ENCODE peak calls at places on chromosomes 16 and 17, in ten cellular contexts. H, F, P, I, G, E, B, T, K and L are unnamed samples.

GRCh38 chr16:82995927-82996441 is 369.2 kb downstream of the CDH13 start:
- DNase-seq in P (no peak), B (no peak), H (no peak), T (peak), K (peak), I (peak), E (peak), F (no peak), G (no peak), L (no peak)

GRCh38 chr17:34275881-34276280 is 5.9 kb downstream of the CCL7 start:
- DNase-seq in I (no peak), K (peak), T (peak), P (no peak), E (peak), B (no peak), G (no peak), F (no peak), H (no peak), L (no peak)

GRCh38 chr17:19023209-19023999 is 18.8 kb upstream of the FAM83G start:
- DNase-seq in B (no peak), T (no peak), G (no peak), H (no peak), E (no peak), P (no peak), I (no peak), F (no peak), K (no peak), L (no peak)

GRCh38 chr17:78127240-78127887 is 1.2 kb downstream of the TMC6 start:
- DNase-seq in G (no peak), T (no peak), E (no peak), H (peak), B (peak), I (no peak), P (peak), K (no peak), F (no peak), L (peak)

GRCh38 chr16:29815032-29815721 is 775 bp upstream of the PAGR1 start:
- DNase-seq in H (no peak), E (no peak), B (peak), I (peak), F (no peak), G (no peak), P (peak), T (no peak), K (no peak), L (no peak)

GRCh38 chr16:841455-842060 is 41.0 kb upstream of the GNG13 start:
- DNase-seq in I (no peak), K (no peak), P (no peak), B (no peak), T (no peak), E (no peak), F (no peak), G (no peak), H (no peak), L (no peak)

GRCh38 chr17:80889897-80890550 is 101.6 kb upstream of the CHMP6 start:
- DNase-seq in T (no peak), E (no peak), I (no peak), B (no peak), F (peak), H (no peak), G (no peak), P (no peak), K (no peak), L (no peak)

GRCh38 chr17:9370464-9370863 is 205.2 kb downstream of the STX8 start:
- DNase-seq in B (no peak), T (no peak), F (no peak), H (no peak), E (no peak), P (no peak), I (peak), K (peak), G (no peak), L (no peak)

GRCh38 chr17:75927286-75927922 is 13.4 kb downstream of the FBF1 start:
- DNase-seq in B (no peak), E (no peak), H (peak), P (no peak), T (no peak), G (no peak), F (no peak), K (peak), I (peak), L (peak)

GRCh38 chr17:75125984-75126383 is 5.6 kb downstream of the NT5C start:
- DNase-seq in P (no peak), F (no peak), H (no peak), G (no peak), B (no peak), I (no peak), K (no peak), E (no peak), T (no peak), L (no peak)

GRCh38 chr17:40541873-40542561 is 23.3 kb downstream of the CCR7 start:
- DNase-seq in I (no peak), G (peak), B (peak), E (no peak), T (no peak), F (no peak), P (no peak), K (peak), H (no peak), L (no peak)

GRCh38 chr16:52618753-52619497 is 72.0 kb upstream of the TOX3 start:
- DNase-seq in P (no peak), G (no peak), F (no peak), T (no peak), E (no peak), B (no peak), K (no peak), H (no peak), I (no peak), L (peak)

GRCh38 chr16:12120331-12120981 is 143.9 kb downstream of the SNX29 start:
- DNase-seq in G (no peak), H (no peak), B (peak), I (peak), F (no peak), P (peak), E (peak), K (peak), T (no peak), L (no peak)

GRCh38 chr17:57697891-57698708 is 47.0 kb downstream of the CCDC182 start:
- DNase-seq in I (no peak), P (no peak), E (no peak), H (peak), B (no peak), F (no peak), T (no peak), K (no peak), G (no peak), L (no peak)

GRCh38 chr16:66635406-66635805 is 30.9 kb downstream of the CMTM3 start:
- DNase-seq in F (no peak), E (no peak), G (no peak), B (no peak), P (no peak), I (no peak), T (no peak), K (no peak), H (no peak), L (no peak)

GRCh38 chr17:38585056-38585804 is 20.5 kb downstream of the SRCIN1 start:
- DNase-seq in G (peak), P (no peak), B (no peak), F (no peak), I (no peak), H (no peak), K (no peak), E (no peak), T (no peak), L (peak)
- TF ChIP-seq CTCF in G (no peak), P (no peak), B (no peak), F (no peak), I (no peak), H (no peak), K (no peak), E (no peak), T (no peak), L (no peak)

GRCh38 chr17:49218941-49219913 is 8.7 kb downstream of the ABI3 start:
- DNase-seq in H (no peak), E (no peak), G (no peak), F (no peak), T (no peak), P (no peak), K (no peak), B (peak), I (no peak), L (peak)
- TF ChIP-seq CTCF in H (no peak), E (peak), G (no peak), F (no peak), T (peak), P (no peak), K (peak), B (no peak), I (peak), L (peak)

DNA sequence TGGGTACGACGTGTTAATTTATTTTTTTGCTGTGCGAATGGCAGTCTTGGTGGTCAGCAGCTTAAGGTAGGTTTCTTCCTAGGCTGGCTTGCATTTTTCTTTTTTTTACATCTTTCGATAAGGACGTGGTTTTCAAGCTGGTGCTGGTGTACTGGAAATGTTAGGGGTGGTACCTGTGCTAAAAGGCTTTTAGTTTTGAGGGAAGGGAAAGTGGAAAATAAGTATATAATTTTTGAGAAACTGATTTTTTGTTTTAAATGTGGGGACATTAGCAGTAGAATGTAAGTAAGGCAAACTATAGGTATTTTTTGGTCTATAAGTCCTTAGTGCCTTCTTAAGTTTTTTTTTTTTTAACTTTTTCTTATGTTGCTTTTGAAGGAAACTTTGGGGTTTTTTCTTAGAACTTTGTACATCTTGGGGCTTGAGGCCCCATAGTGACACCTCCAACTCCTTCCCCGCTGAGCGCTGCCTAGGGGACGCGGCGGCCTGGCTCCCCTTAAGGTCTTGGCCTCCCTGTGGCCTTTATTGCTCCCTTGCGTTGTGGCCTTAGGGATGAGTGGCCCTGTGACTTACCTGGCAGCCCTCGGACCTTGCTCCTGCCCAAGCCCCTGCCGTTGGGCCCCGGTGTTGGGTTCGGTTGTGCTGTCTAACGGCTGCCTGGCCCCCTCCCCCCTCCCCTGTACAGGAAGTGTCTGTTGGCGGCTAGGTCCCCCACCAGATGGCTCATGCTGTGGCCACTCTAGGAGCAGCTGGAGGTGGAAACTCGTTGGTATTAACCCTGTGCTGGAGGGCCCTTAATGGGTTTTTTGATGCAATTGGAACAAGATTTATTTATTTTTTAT is 88.0 kb upstream of the RPRML start:
- DNase-seq in F (peak), I (peak), H (peak), T (peak), B (peak), G (peak), K (peak), P (peak), E (peak), L (peak)
- TF ChIP-seq CTCF in F (no peak), I (no peak), H (no peak), T (peak), B (no peak), G (no peak), K (peak), P (no peak), E (peak), L (no peak)

DNA sequence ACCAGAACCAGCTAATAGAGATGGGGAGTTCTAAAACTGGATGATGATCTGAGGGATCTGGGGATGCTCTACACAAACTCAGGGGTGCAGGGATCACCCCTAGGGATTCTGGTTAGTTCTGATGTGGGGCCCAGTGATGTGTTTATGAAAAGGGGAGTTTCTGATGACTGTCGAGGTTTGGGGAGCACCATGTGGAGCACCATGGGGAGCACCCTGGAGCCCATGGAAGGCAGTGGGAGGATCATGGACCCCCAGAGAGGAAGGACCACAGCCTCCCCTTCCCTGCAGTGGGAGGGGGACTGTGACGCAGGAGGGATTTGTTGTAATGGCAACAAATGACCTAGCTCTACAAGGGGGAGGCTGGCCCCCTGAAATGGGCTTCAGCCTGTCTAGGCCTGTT is 18.4 kb downstream of the PIMREG start:
- DNase-seq in G (no peak), B (no peak), K (no peak), P (no peak), E (no peak), F (no peak), I (no peak), H (no peak), T (no peak), L (no peak)
- TF ChIP-seq CTCF in G (no peak), B (no peak), K (no peak), P (no peak), E (no peak), F (no peak), I (no peak), H (no peak), T (no peak), L (no peak)